ENCODE peak calls at places on chromosomes 1 and 21, in five cellular contexts. One of them, this sample, is unnamed.

GRCh38 chr1:30305061-30305460 is 418.3 kb downstream of the MATN1 start:
- DNase-seq in breast epithelium: no peak
- DNase-seq in AG04449: no peak
- DNase-seq in brain microvascular endothelial cell: no peak
- DNase-seq in nephron progenitor cell: no peak
- DNase-seq in this sample: peak; percentile 1

GRCh38 chr21:35297665-35298064 is 248.6 kb upstream of the RUNX1 start:
- DNase-seq in AG04449: no peak
- DNase-seq in nephron progenitor cell: no peak
- DNase-seq in breast epithelium: no peak
- DNase-seq in brain microvascular endothelial cell: no peak
- DNase-seq in this sample: no peak

GRCh38 chr1:172948457-172948856 is 102.3 kb downstream of the TNFSF18 start:
- DNase-seq in nephron progenitor cell: no peak
- DNase-seq in brain microvascular endothelial cell: peak; percentile 92
- DNase-seq in breast epithelium: no peak
- DNase-seq in AG04449: no peak
- DNase-seq in this sample: no peak

GRCh38 chr1:59057211-59057694 is 239.6 kb upstream of the FGGY start:
- DNase-seq in breast epithelium: peak; percentile 75
- DNase-seq in brain microvascular endothelial cell: peak; percentile 90
- DNase-seq in nephron progenitor cell: peak; percentile 62
- DNase-seq in AG04449: peak; percentile 88
- DNase-seq in this sample: no peak

GRCh38 chr1:178086294-178087255 is 7.3 kb upstream of the RASAL2 start:
- DNase-seq in AG04449: no peak
- DNase-seq in breast epithelium: no peak
- DNase-seq in nephron progenitor cell: no peak
- DNase-seq in brain microvascular endothelial cell: peak; percentile 50
- DNase-seq in this sample: no peak

GRCh38 chr21:45972353-45972715 is 9.2 kb upstream of the COL6A1 start:
- DNase-seq in AG04449: no peak
- DNase-seq in breast epithelium: no peak
- DNase-seq in brain microvascular endothelial cell: no peak
- DNase-seq in nephron progenitor cell: peak; percentile 37
- DNase-seq in this sample: no peak

GRCh38 chr21:17848228-17848627 is 29.1 kb upstream of the C21orf91 start:
- DNase-seq in nephron progenitor cell: no peak
- DNase-seq in AG04449: peak; percentile 63
- DNase-seq in brain microvascular endothelial cell: peak; percentile 97
- DNase-seq in breast epithelium: peak; percentile 18
- DNase-seq in this sample: no peak

GRCh38 chr21:29078884-29079765 is 5.7 kb upstream of the CCT8 start:
- DNase-seq in brain microvascular endothelial cell: no peak
- DNase-seq in breast epithelium: no peak
- DNase-seq in nephron progenitor cell: no peak
- DNase-seq in AG04449: no peak
- DNase-seq in this sample: no peak

GRCh38 chr1:245953876-245954660 is 553.0 kb downstream of the SMYD3 start:
- DNase-seq in nephron progenitor cell: no peak
- DNase-seq in breast epithelium: no peak
- DNase-seq in AG04449: no peak
- DNase-seq in brain microvascular endothelial cell: no peak
- DNase-seq in this sample: no peak

GRCh38 chr1:7703321-7704213 is 67.5 kb upstream of the VAMP3 start:
- DNase-seq in nephron progenitor cell: peak; percentile 70
- DNase-seq in brain microvascular endothelial cell: no peak
- DNase-seq in breast epithelium: no peak
- DNase-seq in AG04449: no peak
- DNase-seq in this sample: peak; percentile 48

GRCh38 chr21:44428281-44428942 is 26.9 kb upstream of the LRRC3 start:
- DNase-seq in AG04449: no peak
- DNase-seq in breast epithelium: no peak
- DNase-seq in nephron progenitor cell: no peak
- DNase-seq in brain microvascular endothelial cell: no peak
- DNase-seq in this sample: peak; percentile 9

GRCh38 chr1:181251001-181251712 is 162.7 kb downstream of the IER5 start:
- DNase-seq in nephron progenitor cell: no peak
- DNase-seq in brain microvascular endothelial cell: peak; percentile 5
- DNase-seq in breast epithelium: peak; percentile 23
- DNase-seq in AG04449: no peak
- DNase-seq in this sample: no peak

GRCh38 chr1:46148318-46148717 is 15.9 kb upstream of the PIK3R3 start:
- DNase-seq in brain microvascular endothelial cell: no peak
- DNase-seq in nephron progenitor cell: no peak
- DNase-seq in breast epithelium: no peak
- DNase-seq in AG04449: no peak
- DNase-seq in this sample: no peak

GRCh38 chr1:163378554-163378953 is 56.8 kb downstream of the NUF2 start:
- DNase-seq in brain microvascular endothelial cell: no peak
- DNase-seq in AG04449: no peak
- DNase-seq in breast epithelium: no peak
- DNase-seq in nephron progenitor cell: no peak
- DNase-seq in this sample: no peak

GRCh38 chr1:37237948-37238347 is 203.6 kb upstream of the GRIK3 start:
- DNase-seq in AG04449: no peak
- DNase-seq in breast epithelium: no peak
- DNase-seq in brain microvascular endothelial cell: no peak
- DNase-seq in nephron progenitor cell: no peak
- DNase-seq in this sample: no peak

GRCh38 chr21:37808261-37808660 is 108.0 kb downstream of the KCNJ6 start:
- DNase-seq in brain microvascular endothelial cell: no peak
- DNase-seq in AG04449: no peak
- DNase-seq in breast epithelium: no peak
- DNase-seq in nephron progenitor cell: no peak
- DNase-seq in this sample: no peak

GRCh38 chr1:226632169-226632884 is 83.8 kb downstream of the STUM start:
- DNase-seq in breast epithelium: no peak
- DNase-seq in nephron progenitor cell: no peak
- DNase-seq in AG04449: no peak
- DNase-seq in brain microvascular endothelial cell: no peak
- DNase-seq in this sample: no peak

GRCh38 chr1:218585565-218586184 is 240.5 kb downstream of the TGFB2 start:
- DNase-seq in breast epithelium: no peak
- DNase-seq in brain microvascular endothelial cell: peak; percentile 87
- DNase-seq in AG04449: peak; percentile 29
- DNase-seq in nephron progenitor cell: peak; percentile 61
- DNase-seq in this sample: no peak

GRCh38 chr1:70458120-70458519 is 47.1 kb downstream of the CTH start:
- DNase-seq in AG04449: no peak
- DNase-seq in breast epithelium: no peak
- DNase-seq in nephron progenitor cell: no peak
- DNase-seq in brain microvascular endothelial cell: no peak
- DNase-seq in this sample: no peak

GRCh38 chr1:225816643-225817538 is 7.0 kb downstream of the EPHX1 start:
- DNase-seq in brain microvascular endothelial cell: no peak
- DNase-seq in nephron progenitor cell: no peak
- DNase-seq in AG04449: no peak
- DNase-seq in breast epithelium: no peak
- DNase-seq in this sample: no peak

GRCh38 chr1:15171271-15171908 is 17.8 kb downstream of the TMEM51 start:
- DNase-seq in breast epithelium: no peak
- DNase-seq in nephron progenitor cell: no peak
- DNase-seq in brain microvascular endothelial cell: no peak
- DNase-seq in AG04449: no peak
- DNase-seq in this sample: no peak

GRCh38 chr21:29293495-29293894 is 5.2 kb upstream of the BACH1 start:
- DNase-seq in AG04449: no peak
- DNase-seq in breast epithelium: no peak
- DNase-seq in nephron progenitor cell: no peak
- DNase-seq in brain microvascular endothelial cell: no peak
- DNase-seq in this sample: no peak

GRCh38 chr1:182707116-182707515 is 22.7 kb upstream of the RGS8 start:
- DNase-seq in brain microvascular endothelial cell: no peak
- DNase-seq in nephron progenitor cell: no peak
- DNase-seq in AG04449: no peak
- DNase-seq in breast epithelium: no peak
- DNase-seq in this sample: no peak

GRCh38 chr1:47699492-47700220 is 261.8 kb downstream of the FOXD2 start:
- DNase-seq in AG04449: no peak
- DNase-seq in brain microvascular endothelial cell: no peak
- DNase-seq in breast epithelium: no peak
- DNase-seq in nephron progenitor cell: no peak
- DNase-seq in this sample: no peak

GRCh38 chr1:48245106-48245505 is 22.6 kb downstream of the SLC5A9 start:
- DNase-seq in nephron progenitor cell: no peak
- DNase-seq in breast epithelium: no peak
- DNase-seq in AG04449: no peak
- DNase-seq in brain microvascular endothelial cell: no peak
- DNase-seq in this sample: no peak

GRCh38 chr1:248926401-248927182 is 20.6 kb downstream of the PGBD2 start:
- DNase-seq in breast epithelium: no peak
- DNase-seq in nephron progenitor cell: no peak
- DNase-seq in AG04449: peak; percentile 23
- DNase-seq in brain microvascular endothelial cell: peak; percentile 83
- DNase-seq in this sample: no peak

GRCh38 chr1:212607924-212608208 is 695 bp upstream of the ATF3 start:
- DNase-seq in nephron progenitor cell: no peak
- DNase-seq in brain microvascular endothelial cell: no peak
- DNase-seq in breast epithelium: no peak
- DNase-seq in AG04449: no peak
- DNase-seq in this sample: no peak

GRCh38 chr1:114695430-114696093 is at the start of gene AMPD1:
- DNase-seq in AG04449: peak; percentile 38
- DNase-seq in breast epithelium: no peak
- DNase-seq in nephron progenitor cell: no peak
- DNase-seq in brain microvascular endothelial cell: peak; percentile 14
- DNase-seq in this sample: no peak
- TF ChIP-seq CTCF in AG04449: no peak
- TF ChIP-seq CTCF in breast epithelium: no peak
- TF ChIP-seq CTCF in nephron progenitor cell: no peak
- TF ChIP-seq CTCF in brain microvascular endothelial cell: no peak
- TF ChIP-seq CTCF in this sample: no peak

GRCh38 chr1:214660900-214661299 is 57.9 kb downstream of the CENPF start:
- DNase-seq in nephron progenitor cell: peak; percentile 10
- DNase-seq in brain microvascular endothelial cell: peak; percentile 81
- DNase-seq in AG04449: peak; percentile 70
- DNase-seq in breast epithelium: peak; percentile 20
- DNase-seq in this sample: peak; percentile 13
- TF ChIP-seq CTCF in nephron progenitor cell: no peak
- TF ChIP-seq CTCF in brain microvascular endothelial cell: peak; percentile 87
- TF ChIP-seq CTCF in AG04449: peak; percentile 85
- TF ChIP-seq CTCF in breast epithelium: peak; percentile 45
- TF ChIP-seq CTCF in this sample: peak; percentile 58

GRCh38 chr1:43934279-43934985 is 831 bp downstream of the ARTN start:
- DNase-seq in breast epithelium: no peak
- DNase-seq in brain microvascular endothelial cell: peak; percentile 32
- DNase-seq in nephron progenitor cell: peak; percentile 82
- DNase-seq in AG04449: no peak
- DNase-seq in this sample: peak; percentile 67

GRCh38 chr1:43934986-43935324 is 1.4 kb downstream of the ARTN start:
- DNase-seq in brain microvascular endothelial cell: no peak
- DNase-seq in AG04449: no peak
- DNase-seq in breast epithelium: no peak
- DNase-seq in nephron progenitor cell: no peak
- DNase-seq in this sample: no peak

GRCh38 chr1:43932786-43933385 is 715 bp upstream of the ARTN start:
- DNase-seq in nephron progenitor cell: peak; percentile 16
- DNase-seq in AG04449: no peak
- DNase-seq in brain microvascular endothelial cell: peak; percentile 24
- DNase-seq in breast epithelium: no peak
- DNase-seq in this sample: no peak

GRCh38 chr1:43931711-43932660 is 1.6 kb upstream of the ARTN start:
- DNase-seq in brain microvascular endothelial cell: no peak
- DNase-seq in AG04449: no peak
- DNase-seq in breast epithelium: no peak
- DNase-seq in nephron progenitor cell: no peak
- DNase-seq in this sample: no peak

GRCh38 chr1:43933386-43934278 is at the start of gene ARTN:
- DNase-seq in brain microvascular endothelial cell: no peak
- DNase-seq in nephron progenitor cell: peak; percentile 73
- DNase-seq in breast epithelium: no peak
- DNase-seq in AG04449: no peak
- DNase-seq in this sample: peak; percentile 31
- TF ChIP-seq CTCF in brain microvascular endothelial cell: no peak
- TF ChIP-seq CTCF in nephron progenitor cell: no peak
- TF ChIP-seq CTCF in breast epithelium: no peak
- TF ChIP-seq CTCF in AG04449: no peak
- TF ChIP-seq CTCF in this sample: no peak

GRCh38 chr1:235586413-235586812 is 63.2 kb downstream of the GNG4 start:
- DNase-seq in AG04449: no peak
- DNase-seq in breast epithelium: no peak
- DNase-seq in nephron progenitor cell: no peak
- DNase-seq in brain microvascular endothelial cell: no peak
- DNase-seq in this sample: no peak

GRCh38 chr1:235582130-235582529 is 67.5 kb downstream of the GNG4 start:
- DNase-seq in breast epithelium: no peak
- DNase-seq in AG04449: no peak
- DNase-seq in nephron progenitor cell: no peak
- DNase-seq in brain microvascular endothelial cell: no peak
- DNase-seq in this sample: no peak

GRCh38 chr1:235586992-235587391 is 62.6 kb downstream of the GNG4 start:
- DNase-seq in breast epithelium: no peak
- DNase-seq in nephron progenitor cell: no peak
- DNase-seq in AG04449: no peak
- DNase-seq in brain microvascular endothelial cell: no peak
- DNase-seq in this sample: no peak

GRCh38 chr1:235584973-235585372 is 64.6 kb downstream of the GNG4 start:
- DNase-seq in brain microvascular endothelial cell: no peak
- DNase-seq in AG04449: no peak
- DNase-seq in breast epithelium: no peak
- DNase-seq in nephron progenitor cell: no peak
- DNase-seq in this sample: no peak

DNA sequence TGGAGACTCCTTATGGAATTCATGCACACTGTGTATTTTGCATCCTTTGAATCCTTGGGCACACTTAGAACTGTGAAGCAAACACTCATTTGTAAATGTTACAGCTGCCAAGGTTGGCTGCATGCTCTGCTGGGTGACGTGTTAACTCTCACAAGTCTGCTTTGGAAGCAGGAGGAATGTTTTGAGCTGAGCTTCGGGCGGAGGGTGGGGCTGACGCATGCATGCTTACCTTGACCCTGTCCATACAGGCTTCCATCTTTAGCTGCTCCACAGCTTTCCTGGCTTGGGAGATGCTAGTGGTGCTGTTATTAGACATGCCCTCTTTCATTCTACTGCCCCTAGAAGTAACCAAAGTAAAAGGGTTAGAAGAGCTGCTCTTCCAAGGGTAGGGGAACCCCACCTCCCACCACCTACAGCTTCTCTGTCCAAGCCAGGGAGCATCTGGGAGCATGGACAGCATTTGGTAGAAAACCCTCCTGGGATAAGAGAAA is 66.0 kb downstream of the GNG4 start:
- DNase-seq in brain microvascular endothelial cell: no peak
- DNase-seq in AG04449: no peak
- DNase-seq in nephron progenitor cell: no peak
- DNase-seq in breast epithelium: no peak
- DNase-seq in this sample: no peak
- TF ChIP-seq CTCF in brain microvascular endothelial cell: no peak
- TF ChIP-seq CTCF in AG04449: no peak
- TF ChIP-seq CTCF in nephron progenitor cell: no peak
- TF ChIP-seq CTCF in breast epithelium: no peak
- TF ChIP-seq CTCF in this sample: peak; percentile 24

This sample was measured in progenitor cell of endocrine pancreas.